ENCODE peak calls at places on chromosomes 13 and 19, in four cellular contexts. One of them, this sample, is unnamed.

GRCh38 chr13:105464249-105464648 is 1071.2 kb downstream of the EFNB2 start:
- DNase-seq in IMR-90: peak
- DNase-seq in mesendoderm: peak
- DNase-seq in H1: no peak
- DNase-seq in this sample: no peak

GRCh38 chr19:30674656-30675055 is 302.5 kb downstream of the ZNF536 start:
- DNase-seq in mesendoderm: no peak
- DNase-seq in H1: no peak
- DNase-seq in IMR-90: no peak
- DNase-seq in this sample: no peak

GRCh38 chr13:102877285-102877684 is 31.5 kb downstream of the ERCC5 start:
- DNase-seq in IMR-90: peak
- DNase-seq in H1: no peak
- DNase-seq in mesendoderm: peak
- DNase-seq in this sample: no peak

GRCh38 chr13:101747039-101747438 is 294.6 kb downstream of the ITGBL1 start:
- DNase-seq in mesendoderm: no peak
- DNase-seq in H1: no peak
- DNase-seq in IMR-90: no peak
- DNase-seq in this sample: no peak

GRCh38 chr13:60788156-60788829 is 391.3 kb downstream of the TDRD3 start:
- DNase-seq in H1: no peak
- DNase-seq in IMR-90: no peak
- DNase-seq in mesendoderm: peak
- DNase-seq in this sample: no peak

GRCh38 chr19:43300876-43301765 is 31.8 kb upstream of the PSG9 start:
- DNase-seq in IMR-90: no peak
- DNase-seq in mesendoderm: no peak
- DNase-seq in H1: no peak
- DNase-seq in this sample: no peak

GRCh38 chr13:34208326-34208725 is 390.4 kb downstream of the RFC3 start:
- DNase-seq in mesendoderm: no peak
- DNase-seq in IMR-90: peak
- DNase-seq in H1: no peak
- DNase-seq in this sample: no peak

GRCh38 chr19:56076413-56076998 is 44.6 kb downstream of the ZNF787 start:
- DNase-seq in H1: peak
- DNase-seq in mesendoderm: peak
- DNase-seq in IMR-90: peak
- DNase-seq in this sample: no peak

GRCh38 chr19:32876919-32877285 is 7.3 kb upstream of the SLC7A9 start:
- DNase-seq in mesendoderm: peak
- DNase-seq in H1: peak
- DNase-seq in IMR-90: peak
- DNase-seq in this sample: no peak

GRCh38 chr19:55830656-55831055 is 1.1 kb downstream of the NLRP11 start:
- DNase-seq in H1: no peak
- DNase-seq in mesendoderm: no peak
- DNase-seq in IMR-90: no peak
- DNase-seq in this sample: no peak

GRCh38 chr13:39253774-39254173 is 215.5 kb downstream of the NHLRC3 start:
- DNase-seq in IMR-90: peak
- DNase-seq in H1: no peak
- DNase-seq in mesendoderm: no peak
- DNase-seq in this sample: no peak

GRCh38 chr13:68984688-68985319 is 1122.8 kb upstream of the ATXN8OS start:
- DNase-seq in IMR-90: no peak
- DNase-seq in mesendoderm: no peak
- DNase-seq in H1: no peak
- DNase-seq in this sample: no peak

GRCh38 chr19:38735257-38735686 is 9.0 kb downstream of the CAPN12 start:
- DNase-seq in IMR-90: no peak
- DNase-seq in mesendoderm: peak
- DNase-seq in H1: peak
- DNase-seq in this sample: peak

GRCh38 chr19:4633140-4633967 is 6.0 kb upstream of the TNFAIP8L1 start:
- DNase-seq in IMR-90: peak
- DNase-seq in mesendoderm: peak
- DNase-seq in H1: peak
- DNase-seq in this sample: peak

GRCh38 chr19:50190439-50190891 is 13.0 kb upstream of the MYH14 start:
- DNase-seq in H1: no peak
- DNase-seq in mesendoderm: no peak
- DNase-seq in IMR-90: no peak
- DNase-seq in this sample: no peak

GRCh38 chr13:46160474-46161066 is 21.4 kb downstream of the LCP1 start:
- DNase-seq in H1: no peak
- DNase-seq in mesendoderm: peak
- DNase-seq in IMR-90: peak
- DNase-seq in this sample: no peak

GRCh38 chr13:32255744-32256120 is 59.4 kb downstream of the ZAR1L start:
- DNase-seq in H1: no peak
- DNase-seq in mesendoderm: no peak
- DNase-seq in IMR-90: peak
- DNase-seq in this sample: no peak

GRCh38 chr19:54434112-54434861 is 14.7 kb upstream of the LENG8 start:
- DNase-seq in mesendoderm: no peak
- DNase-seq in IMR-90: no peak
- DNase-seq in H1: no peak
- DNase-seq in this sample: no peak

GRCh38 chr19:56748443-56748842 is 76.9 kb upstream of the ZNF835 start:
- DNase-seq in IMR-90: no peak
- DNase-seq in mesendoderm: peak
- DNase-seq in H1: no peak
- DNase-seq in this sample: no peak

GRCh38 chr13:82713681-82714405 is 1168.4 kb downstream of the SLITRK1 start:
- DNase-seq in IMR-90: peak
- DNase-seq in mesendoderm: no peak
- DNase-seq in H1: no peak
- DNase-seq in this sample: no peak

GRCh38 chr13:50584856-50585580 is 258.5 kb downstream of the DLEU7 start:
- DNase-seq in IMR-90: no peak
- DNase-seq in H1: no peak
- DNase-seq in mesendoderm: peak
- DNase-seq in this sample: no peak

GRCh38 chr19:35160629-35161433 is 6.3 kb downstream of the FXYD5 start:
- DNase-seq in H1: no peak
- DNase-seq in mesendoderm: no peak
- DNase-seq in IMR-90: no peak
- DNase-seq in this sample: no peak

GRCh38 chr13:29362849-29363604 is 232.5 kb downstream of the SLC7A1 start:
- DNase-seq in mesendoderm: peak
- DNase-seq in IMR-90: peak
- DNase-seq in H1: peak
- DNase-seq in this sample: peak

GRCh38 chr13:73000027-73000674 is 58.7 kb upstream of the KLF5 start:
- DNase-seq in H1: no peak
- DNase-seq in IMR-90: peak
- DNase-seq in mesendoderm: peak
- DNase-seq in this sample: no peak

GRCh38 chr19:4301590-4302237 is 475 bp downstream of the TMIGD2 start:
- DNase-seq in IMR-90: no peak
- DNase-seq in H1: no peak
- DNase-seq in mesendoderm: no peak
- DNase-seq in this sample: no peak

GRCh38 chr19:33205531-33206260 is 11.6 kb downstream of the LRP3 start:
- DNase-seq in mesendoderm: no peak
- DNase-seq in IMR-90: no peak
- DNase-seq in H1: no peak
- DNase-seq in this sample: no peak

GRCh38 chr19:55487884-55488687 is at the start of gene SSC5D:
- DNase-seq in IMR-90: peak
- DNase-seq in mesendoderm: peak
- DNase-seq in H1: peak
- DNase-seq in this sample: no peak

GRCh38 chr13:27040826-27041108 is 130.8 kb downstream of the USP12 start:
- DNase-seq in H1: no peak
- DNase-seq in IMR-90: no peak
- DNase-seq in mesendoderm: no peak
- DNase-seq in this sample: no peak

GRCh38 chr13:27044837-27045570 is 126.6 kb downstream of the USP12 start:
- DNase-seq in IMR-90: no peak
- DNase-seq in mesendoderm: no peak
- DNase-seq in H1: peak
- DNase-seq in this sample: no peak

GRCh38 chr13:27041341-27041740 is 130.3 kb downstream of the USP12 start:
- DNase-seq in IMR-90: no peak
- DNase-seq in mesendoderm: no peak
- DNase-seq in H1: no peak
- DNase-seq in this sample: no peak

GRCh38 chr13:27039171-27039701 is 132.4 kb downstream of the USP12 start:
- DNase-seq in H1: no peak
- DNase-seq in IMR-90: no peak
- DNase-seq in mesendoderm: no peak
- DNase-seq in this sample: no peak

DNA sequence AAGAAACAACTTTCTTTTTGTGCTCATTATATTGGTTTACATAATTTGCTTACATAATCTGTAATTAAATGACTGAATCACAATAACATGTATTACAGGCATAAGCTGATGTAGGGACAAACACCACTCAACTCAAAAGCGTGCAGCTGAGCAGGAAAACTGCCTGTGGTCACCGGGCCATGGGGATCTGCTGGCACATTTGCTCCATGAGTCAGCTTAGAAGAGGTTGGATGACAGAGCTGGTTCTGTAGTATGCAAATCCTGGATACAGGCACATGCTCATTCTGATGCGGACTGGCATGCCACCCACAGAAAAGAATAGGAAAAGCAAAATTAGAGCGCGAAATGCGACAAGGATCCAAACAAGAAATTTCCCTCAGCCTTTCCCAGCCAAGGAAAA is 128.6 kb downstream of the USP12 start:
- DNase-seq in H1: peak
- DNase-seq in mesendoderm: peak
- DNase-seq in IMR-90: peak
- DNase-seq in this sample: no peak
- H3K27ac ChIP-seq in H1: no peak
- H3K27ac ChIP-seq in mesendoderm: no peak
- H3K27ac ChIP-seq in IMR-90: no peak
- H3K27ac ChIP-seq in this sample: no peak

GRCh38 chr13:111383591-111384440 is 63.4 kb downstream of the TEX29 start:
- DNase-seq in mesendoderm: no peak
- DNase-seq in IMR-90: no peak
- DNase-seq in H1: no peak
- DNase-seq in this sample: peak

GRCh38 chr13:111382877-111383276 is 62.4 kb downstream of the TEX29 start:
- DNase-seq in mesendoderm: no peak
- DNase-seq in IMR-90: no peak
- DNase-seq in H1: no peak
- DNase-seq in this sample: peak

GRCh38 chr13:111384441-111385181 is 64.2 kb downstream of the TEX29 start:
- DNase-seq in IMR-90: no peak
- DNase-seq in mesendoderm: no peak
- DNase-seq in H1: no peak
- DNase-seq in this sample: peak

GRCh38 chr13:111382411-111382810 is 62.0 kb downstream of the TEX29 start:
- DNase-seq in IMR-90: no peak
- DNase-seq in H1: no peak
- DNase-seq in mesendoderm: no peak
- DNase-seq in this sample: peak

GRCh38 chr13:111380431-111380830 is 60.0 kb downstream of the TEX29 start:
- DNase-seq in H1: no peak
- DNase-seq in IMR-90: no peak
- DNase-seq in mesendoderm: no peak
- DNase-seq in this sample: peak
- H4K5ac ChIP-seq in H1: no peak
- H4K5ac ChIP-seq in IMR-90: no peak
- H4K5ac ChIP-seq in mesendoderm: no peak
- H4K5ac ChIP-seq in this sample: no peak

GRCh38 chr19:14971474-14971873 is 8.2 kb downstream of the SLC1A6 start:
- DNase-seq in H1: no peak
- DNase-seq in IMR-90: no peak
- DNase-seq in mesendoderm: no peak
- DNase-seq in this sample: no peak
- H3K23ac ChIP-seq in H1: no peak
- H3K23ac ChIP-seq in IMR-90: no peak
- H3K23ac ChIP-seq in mesendoderm: no peak
- H3K23ac ChIP-seq in this sample: no peak

GRCh38 chr19:13847900-13848677 is 28.8 kb upstream of the NANOS3 start:
- DNase-seq in H1: no peak
- DNase-seq in mesendoderm: no peak
- DNase-seq in IMR-90: no peak
- DNase-seq in this sample: no peak

GRCh38 chr19:13848811-13849241 is 28.1 kb upstream of the NANOS3 start:
- DNase-seq in mesendoderm: peak
- DNase-seq in H1: no peak
- DNase-seq in IMR-90: no peak
- DNase-seq in this sample: no peak

GRCh38 chr19:13849991-13850909 is 26.7 kb upstream of the NANOS3 start:
- DNase-seq in H1: peak
- DNase-seq in mesendoderm: peak
- DNase-seq in IMR-90: peak
- DNase-seq in this sample: peak

GRCh38 chr19:13849277-13849676 is 27.7 kb upstream of the NANOS3 start:
- DNase-seq in mesendoderm: no peak
- DNase-seq in H1: no peak
- DNase-seq in IMR-90: no peak
- DNase-seq in this sample: peak

DNA sequence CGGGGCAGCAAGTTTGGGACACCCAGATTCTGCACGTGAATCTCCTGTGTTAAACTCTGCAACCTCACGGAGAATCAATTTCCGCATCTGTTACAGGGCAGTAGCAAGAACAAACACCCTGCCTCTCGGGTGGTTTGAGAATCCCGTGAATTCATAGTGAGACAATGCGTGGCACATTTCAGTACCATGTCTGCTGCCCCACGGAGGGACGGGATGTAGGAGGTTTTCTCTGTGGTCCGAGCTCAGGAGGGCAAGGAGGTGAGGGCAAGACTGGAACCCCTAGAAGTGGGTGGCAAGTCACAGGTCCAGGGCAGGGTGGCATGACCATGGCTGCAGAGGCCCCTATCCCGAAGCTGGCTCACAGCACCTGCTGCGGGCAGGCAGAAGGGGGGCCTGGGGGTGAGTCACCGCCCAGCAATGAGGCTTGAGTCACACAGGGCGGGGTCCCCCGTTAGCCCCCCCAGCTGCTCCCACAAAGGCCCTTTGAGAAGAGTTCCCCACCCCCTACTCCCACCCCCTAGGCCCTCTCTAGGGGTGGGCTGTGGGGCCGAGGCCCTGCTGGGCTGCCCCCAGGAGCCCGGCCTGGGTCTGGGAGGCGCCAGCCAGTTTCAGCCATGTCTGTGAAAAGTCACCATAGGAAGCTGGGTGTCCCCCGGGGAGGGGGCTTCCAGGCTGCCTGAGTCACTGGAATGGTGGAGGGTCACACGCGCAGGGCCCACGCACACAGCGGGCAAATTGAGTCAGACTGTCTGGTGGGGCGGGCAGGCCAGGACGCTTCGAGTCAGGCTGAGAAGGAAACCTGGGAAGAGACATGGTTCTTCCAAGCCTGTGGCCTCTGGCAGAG is 25.8 kb upstream of the NANOS3 start:
- DNase-seq in mesendoderm: peak
- DNase-seq in IMR-90: peak
- DNase-seq in H1: no peak
- DNase-seq in this sample: peak
- H3K27ac ChIP-seq in mesendoderm: peak
- H3K27ac ChIP-seq in IMR-90: peak
- H3K27ac ChIP-seq in H1: peak
- H3K27ac ChIP-seq in this sample: no peak